ENCODE peak calls at places on chromosomes 13 and 19, in six cellular contexts. One of them, this sample, is unnamed.

GRCh38 chr19:34962281-34962944 is 1.6 kb downstream of the ZNF792 start:
- DNase-seq in mammary epithelial cell: no peak
- DNase-seq in stomach: no peak
- DNase-seq in GM13976: no peak
- DNase-seq in cardiac muscle cell: peak; percentile 46
- DNase-seq in astrocyte: no peak
- DNase-seq in this sample: no peak

GRCh38 chr19:48837081-48837524 is 812 bp upstream of the HSD17B14 start:
- DNase-seq in GM13976: peak; percentile 96
- DNase-seq in stomach: peak; percentile 56
- DNase-seq in astrocyte: peak; percentile 82
- DNase-seq in cardiac muscle cell: peak; percentile 90
- DNase-seq in mammary epithelial cell: no peak
- DNase-seq in this sample: peak; percentile 91

GRCh38 chr19:20664917-20665781 is 3.8 kb upstream of the ZNF626 start:
- DNase-seq in astrocyte: peak; percentile 9
- DNase-seq in GM13976: no peak
- DNase-seq in cardiac muscle cell: peak; percentile 57
- DNase-seq in mammary epithelial cell: no peak
- DNase-seq in stomach: no peak
- DNase-seq in this sample: no peak

GRCh38 chr13:25902946-25903345 is 148.9 kb downstream of the SHISA2 start:
- DNase-seq in GM13976: peak; percentile 41
- DNase-seq in mammary epithelial cell: no peak
- DNase-seq in stomach: no peak
- DNase-seq in astrocyte: no peak
- DNase-seq in cardiac muscle cell: no peak
- DNase-seq in this sample: no peak

GRCh38 chr13:110780410-110780809 is 66.9 kb downstream of the ING1 start:
- DNase-seq in mammary epithelial cell: no peak
- DNase-seq in astrocyte: no peak
- DNase-seq in cardiac muscle cell: no peak
- DNase-seq in stomach: no peak
- DNase-seq in GM13976: no peak
- DNase-seq in this sample: no peak

GRCh38 chr13:40585911-40586471 is 80.5 kb downstream of the FOXO1 start:
- DNase-seq in mammary epithelial cell: peak; percentile 63
- DNase-seq in stomach: no peak
- DNase-seq in cardiac muscle cell: peak; percentile 35
- DNase-seq in astrocyte: no peak
- DNase-seq in GM13976: no peak
- DNase-seq in this sample: no peak

GRCh38 chr13:44169018-44169909 is 204.4 kb upstream of the SERP2 start:
- DNase-seq in cardiac muscle cell: no peak
- DNase-seq in stomach: no peak
- DNase-seq in GM13976: no peak
- DNase-seq in astrocyte: no peak
- DNase-seq in mammary epithelial cell: no peak
- DNase-seq in this sample: no peak

GRCh38 chr19:46022431-46023310 is at the start of gene PGLYRP1:
- DNase-seq in mammary epithelial cell: no peak
- DNase-seq in GM13976: no peak
- DNase-seq in astrocyte: no peak
- DNase-seq in stomach: no peak
- DNase-seq in cardiac muscle cell: no peak
- DNase-seq in this sample: no peak

GRCh38 chr13:90868321-90868920 is 479.1 kb upstream of the MIR17HG start:
- DNase-seq in cardiac muscle cell: peak; percentile 42
- DNase-seq in GM13976: no peak
- DNase-seq in astrocyte: peak; percentile 10
- DNase-seq in stomach: no peak
- DNase-seq in mammary epithelial cell: peak; percentile 9
- DNase-seq in this sample: no peak

GRCh38 chr13:26222523-26223046 is 471 bp upstream of the RNF6 start:
- DNase-seq in astrocyte: no peak
- DNase-seq in stomach: no peak
- DNase-seq in cardiac muscle cell: no peak
- DNase-seq in GM13976: no peak
- DNase-seq in mammary epithelial cell: no peak
- DNase-seq in this sample: peak; percentile 68

GRCh38 chr19:13574933-13575332 is 68.7 kb upstream of the CACNA1A start:
- DNase-seq in mammary epithelial cell: no peak
- DNase-seq in astrocyte: no peak
- DNase-seq in stomach: no peak
- DNase-seq in cardiac muscle cell: peak; percentile 34
- DNase-seq in GM13976: no peak
- DNase-seq in this sample: no peak
- TF ChIP-seq CTCF in mammary epithelial cell: no peak
- TF ChIP-seq CTCF in astrocyte: no peak
- TF ChIP-seq CTCF in stomach: no peak
- TF ChIP-seq CTCF in cardiac muscle cell: peak; percentile 48
- TF ChIP-seq CTCF in GM13976: no peak
- TF ChIP-seq CTCF in this sample: no peak

DNA sequence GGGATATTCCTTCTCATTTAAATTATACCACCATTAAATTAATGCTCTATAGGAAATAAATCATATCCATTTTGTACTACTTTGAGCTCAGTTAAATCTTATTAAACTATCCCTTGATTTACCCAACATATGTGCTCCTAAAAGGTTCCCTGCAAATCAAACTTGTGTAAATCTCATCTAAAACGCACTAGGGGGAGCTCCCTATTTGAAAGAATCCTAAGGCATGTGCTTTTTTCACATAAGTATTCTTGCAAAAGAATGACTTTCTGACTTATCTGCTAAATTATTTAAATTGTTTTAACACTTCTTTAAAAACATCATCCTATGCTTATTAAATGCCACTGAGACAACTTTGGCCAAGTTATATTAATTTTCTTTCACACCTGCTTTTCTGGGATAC is 7.9 kb downstream of the INTS6 start:
- DNase-seq in GM13976: no peak
- DNase-seq in astrocyte: peak; percentile 18
- DNase-seq in cardiac muscle cell: peak; percentile 72
- DNase-seq in stomach: no peak
- DNase-seq in mammary epithelial cell: no peak
- DNase-seq in this sample: no peak
- TF ChIP-seq CTCF in GM13976: no peak
- TF ChIP-seq CTCF in astrocyte: no peak
- TF ChIP-seq CTCF in cardiac muscle cell: peak; percentile 42
- TF ChIP-seq CTCF in stomach: no peak
- TF ChIP-seq CTCF in mammary epithelial cell: peak; percentile 39
- TF ChIP-seq CTCF in this sample: no peak

GRCh38 chr13:104111031-104111430 is 1044.8 kb upstream of the SLC10A2 start:
- DNase-seq in cardiac muscle cell: peak; percentile 39
- DNase-seq in mammary epithelial cell: no peak
- DNase-seq in GM13976: no peak
- DNase-seq in stomach: no peak
- DNase-seq in astrocyte: no peak
- DNase-seq in this sample: no peak

GRCh38 chr13:104105418-104106355 is 1039.5 kb upstream of the SLC10A2 start:
- DNase-seq in cardiac muscle cell: no peak
- DNase-seq in astrocyte: no peak
- DNase-seq in stomach: no peak
- DNase-seq in GM13976: no peak
- DNase-seq in mammary epithelial cell: no peak
- DNase-seq in this sample: no peak

DNA sequence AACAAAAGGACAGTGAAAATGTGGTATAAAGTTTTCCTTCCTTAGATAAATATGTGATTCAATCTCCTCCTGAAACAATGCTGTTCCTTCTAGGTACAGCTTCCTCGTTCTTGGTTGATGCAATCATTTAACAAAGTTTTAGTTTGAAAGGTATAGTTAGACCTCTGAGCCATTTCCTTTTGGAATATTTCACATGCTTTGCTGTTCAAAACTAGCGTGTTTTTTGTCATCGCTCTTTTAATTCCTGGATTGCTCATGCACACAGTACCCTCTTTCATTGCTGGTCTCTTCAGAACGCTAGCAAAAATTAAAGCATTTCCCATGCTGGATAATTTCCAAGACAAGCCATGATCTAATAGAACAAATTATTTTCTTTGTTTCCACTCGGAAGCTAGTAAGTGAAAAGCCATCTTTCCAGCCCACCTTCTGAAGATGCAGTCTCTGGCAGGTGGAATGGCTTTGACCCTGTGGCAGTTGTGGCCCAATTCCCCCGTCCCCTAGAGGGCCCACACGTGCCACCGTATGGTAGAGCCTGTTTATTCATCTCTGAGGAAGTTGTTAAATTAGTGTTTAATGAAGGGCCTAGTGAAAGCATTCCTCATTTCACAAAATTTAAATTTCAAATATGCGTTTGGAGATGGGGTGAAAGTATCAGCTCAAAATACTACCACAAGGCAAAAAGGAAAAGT is 1040.6 kb upstream of the SLC10A2 start:
- DNase-seq in GM13976: no peak
- DNase-seq in mammary epithelial cell: peak; percentile 66
- DNase-seq in cardiac muscle cell: peak; percentile 77
- DNase-seq in astrocyte: peak; percentile 70
- DNase-seq in stomach: no peak
- DNase-seq in this sample: no peak
- TF ChIP-seq CTCF in GM13976: no peak
- TF ChIP-seq CTCF in mammary epithelial cell: peak; percentile 17
- TF ChIP-seq CTCF in cardiac muscle cell: peak; percentile 8
- TF ChIP-seq CTCF in astrocyte: no peak
- TF ChIP-seq CTCF in stomach: no peak
- TF ChIP-seq CTCF in this sample: no peak

GRCh38 chr19:31249217-31249616 is 100.0 kb downstream of the TSHZ3 start:
- DNase-seq in astrocyte: no peak
- DNase-seq in mammary epithelial cell: no peak
- DNase-seq in GM13976: no peak
- DNase-seq in stomach: no peak
- DNase-seq in cardiac muscle cell: no peak
- DNase-seq in this sample: no peak
- TF ChIP-seq CTCF in astrocyte: no peak
- TF ChIP-seq CTCF in mammary epithelial cell: peak; percentile 26
- TF ChIP-seq CTCF in GM13976: no peak
- TF ChIP-seq CTCF in stomach: no peak
- TF ChIP-seq CTCF in cardiac muscle cell: no peak
- TF ChIP-seq CTCF in this sample: no peak

GRCh38 chr19:4652075-4652474 is 12.8 kb downstream of the TNFAIP8L1 start:
- DNase-seq in mammary epithelial cell: no peak
- DNase-seq in cardiac muscle cell: no peak
- DNase-seq in astrocyte: no peak
- DNase-seq in GM13976: no peak
- DNase-seq in stomach: no peak
- DNase-seq in this sample: no peak

GRCh38 chr19:4653793-4654436 is 14.6 kb downstream of the TNFAIP8L1 start:
- DNase-seq in GM13976: no peak
- DNase-seq in stomach: no peak
- DNase-seq in mammary epithelial cell: no peak
- DNase-seq in cardiac muscle cell: no peak
- DNase-seq in astrocyte: no peak
- DNase-seq in this sample: no peak

GRCh38 chr19:4657262-4657661 is 12.9 kb downstream of the MYDGF start:
- DNase-seq in mammary epithelial cell: no peak
- DNase-seq in stomach: no peak
- DNase-seq in GM13976: no peak
- DNase-seq in astrocyte: no peak
- DNase-seq in cardiac muscle cell: no peak
- DNase-seq in this sample: no peak

GRCh38 chr19:4656102-4656501 is 14.0 kb downstream of the MYDGF start:
- DNase-seq in cardiac muscle cell: no peak
- DNase-seq in astrocyte: no peak
- DNase-seq in mammary epithelial cell: no peak
- DNase-seq in stomach: no peak
- DNase-seq in GM13976: no peak
- DNase-seq in this sample: no peak

GRCh38 chr19:4654437-4655361 is 15.4 kb downstream of the TNFAIP8L1 start:
- DNase-seq in stomach: no peak
- DNase-seq in cardiac muscle cell: no peak
- DNase-seq in GM13976: peak; percentile 50
- DNase-seq in mammary epithelial cell: no peak
- DNase-seq in astrocyte: no peak
- DNase-seq in this sample: no peak
- TF ChIP-seq CTCF in stomach: no peak
- TF ChIP-seq CTCF in cardiac muscle cell: no peak
- TF ChIP-seq CTCF in GM13976: no peak
- TF ChIP-seq CTCF in mammary epithelial cell: no peak
- TF ChIP-seq CTCF in astrocyte: no peak
- TF ChIP-seq CTCF in this sample: no peak

GRCh38 chr13:20776751-20777150 is 3.0 kb upstream of the EEF1AKMT1 start:
- DNase-seq in cardiac muscle cell: no peak
- DNase-seq in stomach: no peak
- DNase-seq in mammary epithelial cell: no peak
- DNase-seq in GM13976: no peak
- DNase-seq in astrocyte: no peak
- DNase-seq in this sample: no peak

GRCh38 chr13:20780318-20780717 is 6.6 kb upstream of the EEF1AKMT1 start:
- DNase-seq in cardiac muscle cell: no peak
- DNase-seq in stomach: no peak
- DNase-seq in astrocyte: no peak
- DNase-seq in GM13976: no peak
- DNase-seq in mammary epithelial cell: no peak
- DNase-seq in this sample: no peak

GRCh38 chr13:20782116-20782708 is 8.5 kb upstream of the EEF1AKMT1 start:
- DNase-seq in GM13976: no peak
- DNase-seq in astrocyte: no peak
- DNase-seq in stomach: no peak
- DNase-seq in mammary epithelial cell: no peak
- DNase-seq in cardiac muscle cell: no peak
- DNase-seq in this sample: no peak

GRCh38 chr13:20775961-20776360 is 2.2 kb upstream of the EEF1AKMT1 start:
- DNase-seq in GM13976: no peak
- DNase-seq in stomach: no peak
- DNase-seq in mammary epithelial cell: no peak
- DNase-seq in astrocyte: no peak
- DNase-seq in cardiac muscle cell: no peak
- DNase-seq in this sample: no peak

DNA sequence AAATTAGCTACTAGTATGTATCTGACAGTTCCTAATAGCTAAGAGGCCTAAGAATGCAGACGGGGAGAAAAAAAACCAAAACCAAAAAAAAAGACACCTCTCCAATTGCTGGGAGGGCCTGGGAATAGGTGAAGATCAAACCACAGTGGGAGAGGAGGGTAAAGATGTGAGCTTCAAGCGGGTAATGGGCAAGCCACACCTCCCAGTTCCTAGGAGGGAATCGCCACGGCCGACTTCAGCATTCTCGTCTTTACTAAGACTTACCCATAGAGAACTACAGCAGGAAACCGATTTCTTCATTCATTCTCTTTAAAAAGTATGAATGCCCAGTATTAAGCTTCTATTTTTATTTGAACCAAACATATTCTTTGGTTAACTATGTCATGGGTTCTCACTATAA is 5.6 kb upstream of the EEF1AKMT1 start:
- DNase-seq in GM13976: no peak
- DNase-seq in mammary epithelial cell: no peak
- DNase-seq in astrocyte: no peak
- DNase-seq in cardiac muscle cell: no peak
- DNase-seq in stomach: no peak
- DNase-seq in this sample: no peak
- TF ChIP-seq CTCF in GM13976: no peak
- TF ChIP-seq CTCF in mammary epithelial cell: no peak
- TF ChIP-seq CTCF in astrocyte: no peak
- TF ChIP-seq CTCF in cardiac muscle cell: no peak
- TF ChIP-seq CTCF in stomach: no peak
- TF ChIP-seq CTCF in this sample: no peak

GRCh38 chr19:10230904-10231623 is at the start of gene S1PR2:
- DNase-seq in stomach: peak; percentile 73
- DNase-seq in astrocyte: no peak
- DNase-seq in mammary epithelial cell: peak; percentile 57
- DNase-seq in GM13976: peak; percentile 91
- DNase-seq in cardiac muscle cell: peak; percentile 90
- DNase-seq in this sample: peak; percentile 94
- TF ChIP-seq CTCF in stomach: no peak
- TF ChIP-seq CTCF in astrocyte: no peak
- TF ChIP-seq CTCF in mammary epithelial cell: no peak
- TF ChIP-seq CTCF in GM13976: no peak
- TF ChIP-seq CTCF in cardiac muscle cell: no peak
- TF ChIP-seq CTCF in this sample: no peak

GRCh38 chr19:30001794-30002193 is 59.8 kb downstream of the URI1 start:
- DNase-seq in cardiac muscle cell: peak; percentile 23
- DNase-seq in mammary epithelial cell: no peak
- DNase-seq in astrocyte: no peak
- DNase-seq in stomach: no peak
- DNase-seq in GM13976: no peak
- DNase-seq in this sample: no peak
- TF ChIP-seq CTCF in cardiac muscle cell: peak; percentile 30
- TF ChIP-seq CTCF in mammary epithelial cell: no peak
- TF ChIP-seq CTCF in astrocyte: peak; percentile 22
- TF ChIP-seq CTCF in stomach: no peak
- TF ChIP-seq CTCF in GM13976: no peak
- TF ChIP-seq CTCF in this sample: no peak